ENCODE peak calls at places on chromosomes 7 and 10, in six cellular contexts. One of them, this sample, is unnamed.

GRCh38 chr7:123666492-123666891 is 10.8 kb downstream of the LMOD2 start:
- DNase-seq in cardiac fibroblast: no peak
- DNase-seq in bronchial epithelial cell: peak
- DNase-seq in nephron progenitor cell: no peak
- DNase-seq in adrenal gland: no peak
- DNase-seq in choroid plexus epithelial cell: no peak
- DNase-seq in this sample: no peak

GRCh38 chr7:25307624-25308023 is 79.3 kb upstream of the NPVF start:
- DNase-seq in cardiac fibroblast: no peak
- DNase-seq in bronchial epithelial cell: no peak
- DNase-seq in nephron progenitor cell: no peak
- DNase-seq in adrenal gland: no peak
- DNase-seq in choroid plexus epithelial cell: no peak
- DNase-seq in this sample: no peak

GRCh38 chr10:35765039-35765662 is 123.1 kb upstream of the FZD8 start:
- DNase-seq in cardiac fibroblast: no peak
- DNase-seq in bronchial epithelial cell: no peak
- DNase-seq in nephron progenitor cell: peak
- DNase-seq in adrenal gland: peak
- DNase-seq in choroid plexus epithelial cell: peak
- DNase-seq in this sample: no peak

GRCh38 chr10:14782691-14783363 is 8.1 kb upstream of the FAM107B start:
- DNase-seq in cardiac fibroblast: peak
- DNase-seq in bronchial epithelial cell: peak
- DNase-seq in nephron progenitor cell: no peak
- DNase-seq in adrenal gland: no peak
- DNase-seq in choroid plexus epithelial cell: no peak
- DNase-seq in this sample: no peak

GRCh38 chr10:52466464-52466863 is 152.4 kb downstream of the DKK1 start:
- DNase-seq in cardiac fibroblast: no peak
- DNase-seq in bronchial epithelial cell: no peak
- DNase-seq in nephron progenitor cell: no peak
- DNase-seq in adrenal gland: no peak
- DNase-seq in choroid plexus epithelial cell: no peak
- DNase-seq in this sample: no peak

GRCh38 chr10:99544322-99544721 is 11.6 kb downstream of the NKX2-3 start:
- DNase-seq in cardiac fibroblast: no peak
- DNase-seq in bronchial epithelial cell: no peak
- DNase-seq in nephron progenitor cell: no peak
- DNase-seq in adrenal gland: no peak
- DNase-seq in choroid plexus epithelial cell: no peak
- DNase-seq in this sample: no peak

GRCh38 chr10:103353281-103353680 is 2.3 kb upstream of the PCGF6 start:
- DNase-seq in cardiac fibroblast: peak
- DNase-seq in bronchial epithelial cell: no peak
- DNase-seq in nephron progenitor cell: no peak
- DNase-seq in adrenal gland: no peak
- DNase-seq in choroid plexus epithelial cell: peak
- DNase-seq in this sample: no peak

GRCh38 chr10:80046629-80047441 is 31.6 kb upstream of the TMEM254 start:
- DNase-seq in cardiac fibroblast: peak
- DNase-seq in bronchial epithelial cell: peak
- DNase-seq in nephron progenitor cell: peak
- DNase-seq in adrenal gland: peak
- DNase-seq in choroid plexus epithelial cell: peak
- DNase-seq in this sample: peak

GRCh38 chr7:19262794-19263193 is 117.6 kb upstream of the FERD3L start:
- DNase-seq in cardiac fibroblast: no peak
- DNase-seq in bronchial epithelial cell: no peak
- DNase-seq in nephron progenitor cell: no peak
- DNase-seq in adrenal gland: no peak
- DNase-seq in choroid plexus epithelial cell: peak
- DNase-seq in this sample: no peak
- TF ChIP-seq CTCF in cardiac fibroblast: no peak
- TF ChIP-seq CTCF in bronchial epithelial cell: no peak
- TF ChIP-seq CTCF in nephron progenitor cell: no peak
- TF ChIP-seq CTCF in adrenal gland: no peak
- TF ChIP-seq CTCF in choroid plexus epithelial cell: no peak
- TF ChIP-seq CTCF in this sample: no peak

GRCh38 chr10:115436999-115437398 is 343.8 kb downstream of the ATRNL1 start:
- DNase-seq in cardiac fibroblast: no peak
- DNase-seq in bronchial epithelial cell: no peak
- DNase-seq in nephron progenitor cell: no peak
- DNase-seq in adrenal gland: no peak
- DNase-seq in choroid plexus epithelial cell: no peak
- DNase-seq in this sample: no peak

GRCh38 chr10:115441907-115442520 is 348.8 kb downstream of the ATRNL1 start:
- DNase-seq in cardiac fibroblast: no peak
- DNase-seq in bronchial epithelial cell: no peak
- DNase-seq in nephron progenitor cell: no peak
- DNase-seq in adrenal gland: no peak
- DNase-seq in choroid plexus epithelial cell: no peak
- DNase-seq in this sample: no peak
- TF ChIP-seq CTCF in cardiac fibroblast: no peak
- TF ChIP-seq CTCF in bronchial epithelial cell: no peak
- TF ChIP-seq CTCF in nephron progenitor cell: no peak
- TF ChIP-seq CTCF in adrenal gland: no peak
- TF ChIP-seq CTCF in choroid plexus epithelial cell: peak
- TF ChIP-seq CTCF in this sample: peak

GRCh38 chr7:98322331-98323260 is 41.1 kb downstream of the BRI3 start:
- DNase-seq in cardiac fibroblast: peak
- DNase-seq in bronchial epithelial cell: no peak
- DNase-seq in nephron progenitor cell: no peak
- DNase-seq in adrenal gland: no peak
- DNase-seq in choroid plexus epithelial cell: peak
- DNase-seq in this sample: no peak
- TF ChIP-seq CTCF in cardiac fibroblast: no peak
- TF ChIP-seq CTCF in bronchial epithelial cell: peak
- TF ChIP-seq CTCF in nephron progenitor cell: no peak
- TF ChIP-seq CTCF in adrenal gland: no peak
- TF ChIP-seq CTCF in choroid plexus epithelial cell: no peak
- TF ChIP-seq CTCF in this sample: no peak

GRCh38 chr10:33279276-33279675 is 55.2 kb downstream of the NRP1 start:
- DNase-seq in cardiac fibroblast: no peak
- DNase-seq in bronchial epithelial cell: no peak
- DNase-seq in nephron progenitor cell: no peak
- DNase-seq in adrenal gland: no peak
- DNase-seq in choroid plexus epithelial cell: no peak
- DNase-seq in this sample: no peak
- TF ChIP-seq CTCF in cardiac fibroblast: no peak
- TF ChIP-seq CTCF in bronchial epithelial cell: no peak
- TF ChIP-seq CTCF in nephron progenitor cell: no peak
- TF ChIP-seq CTCF in adrenal gland: no peak
- TF ChIP-seq CTCF in choroid plexus epithelial cell: no peak
- TF ChIP-seq CTCF in this sample: no peak

GRCh38 chr7:104111294-104111693 is 96.5 kb downstream of the ORC5 start:
- DNase-seq in cardiac fibroblast: no peak
- DNase-seq in bronchial epithelial cell: no peak
- DNase-seq in nephron progenitor cell: no peak
- DNase-seq in adrenal gland: no peak
- DNase-seq in choroid plexus epithelial cell: no peak
- DNase-seq in this sample: no peak

DNA sequence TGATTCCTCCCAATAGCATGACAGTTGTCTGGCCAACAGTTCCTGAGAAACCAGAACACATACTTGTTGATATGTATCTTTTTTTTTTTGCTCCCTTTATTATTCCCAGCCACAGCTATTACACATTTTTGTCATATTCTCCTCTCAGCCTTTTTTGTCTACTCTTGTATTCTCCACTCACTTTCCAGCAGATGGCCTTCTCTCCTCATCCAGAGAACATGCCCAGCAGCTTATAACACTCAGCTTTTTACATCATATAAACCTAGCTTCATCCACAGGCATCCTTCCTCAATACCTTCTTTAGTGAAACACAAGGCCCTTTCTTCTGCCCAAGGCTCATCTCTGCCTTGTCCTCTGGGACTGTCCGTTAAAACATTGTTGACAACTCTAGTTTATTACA is 101.7 kb downstream of the ORC5 start:
- DNase-seq in cardiac fibroblast: peak
- DNase-seq in bronchial epithelial cell: peak
- DNase-seq in nephron progenitor cell: no peak
- DNase-seq in adrenal gland: no peak
- DNase-seq in choroid plexus epithelial cell: peak
- DNase-seq in this sample: no peak
- TF ChIP-seq CTCF in cardiac fibroblast: peak
- TF ChIP-seq CTCF in bronchial epithelial cell: peak
- TF ChIP-seq CTCF in nephron progenitor cell: no peak
- TF ChIP-seq CTCF in adrenal gland: no peak
- TF ChIP-seq CTCF in choroid plexus epithelial cell: peak
- TF ChIP-seq CTCF in this sample: peak

GRCh38 chr10:128087146-128087883 is 38.9 kb downstream of the MKI67 start:
- DNase-seq in cardiac fibroblast: no peak
- DNase-seq in bronchial epithelial cell: peak
- DNase-seq in nephron progenitor cell: no peak
- DNase-seq in adrenal gland: no peak
- DNase-seq in choroid plexus epithelial cell: no peak
- DNase-seq in this sample: no peak

GRCh38 chr10:128086003-128086863 is 40.0 kb downstream of the MKI67 start:
- DNase-seq in cardiac fibroblast: no peak
- DNase-seq in bronchial epithelial cell: peak
- DNase-seq in nephron progenitor cell: no peak
- DNase-seq in adrenal gland: no peak
- DNase-seq in choroid plexus epithelial cell: no peak
- DNase-seq in this sample: no peak

GRCh38 chr10:128091636-128092210 is 34.5 kb downstream of the MKI67 start:
- DNase-seq in cardiac fibroblast: no peak
- DNase-seq in bronchial epithelial cell: no peak
- DNase-seq in nephron progenitor cell: no peak
- DNase-seq in adrenal gland: no peak
- DNase-seq in choroid plexus epithelial cell: no peak
- DNase-seq in this sample: no peak

GRCh38 chr10:128084991-128085390 is 41.2 kb downstream of the MKI67 start:
- DNase-seq in cardiac fibroblast: no peak
- DNase-seq in bronchial epithelial cell: no peak
- DNase-seq in nephron progenitor cell: no peak
- DNase-seq in adrenal gland: no peak
- DNase-seq in choroid plexus epithelial cell: no peak
- DNase-seq in this sample: no peak

GRCh38 chr10:128087884-128088695 is 38.1 kb downstream of the MKI67 start:
- DNase-seq in cardiac fibroblast: no peak
- DNase-seq in bronchial epithelial cell: peak
- DNase-seq in nephron progenitor cell: no peak
- DNase-seq in adrenal gland: no peak
- DNase-seq in choroid plexus epithelial cell: no peak
- DNase-seq in this sample: no peak
- TF ChIP-seq CTCF in cardiac fibroblast: no peak
- TF ChIP-seq CTCF in bronchial epithelial cell: peak
- TF ChIP-seq CTCF in nephron progenitor cell: peak
- TF ChIP-seq CTCF in adrenal gland: no peak
- TF ChIP-seq CTCF in choroid plexus epithelial cell: peak
- TF ChIP-seq CTCF in this sample: no peak

This sample was measured in osteocyte.